ENCODE peak calls at places on chromosomes 7 and 10, in nine cellular contexts. S, U, L, W, H, P, C, T and V are unnamed samples.
A peak's percentile ranks its signal among the peaks of the same experiment; 100 is the strongest.

GRCh38 chr10:121695731-121696464 is 97.7 kb upstream of the FGFR2 start:
- DNase-seq in S (no peak), U (no peak), L (no peak), W (no peak), H (no peak), P (no peak), C (no peak), T (no peak), V (no peak)

GRCh38 chr10:90313548-90314325 is 544.1 kb downstream of the HTR7 start:
- DNase-seq in S (no peak), U (no peak), L (no peak), W (no peak), H (no peak), P (no peak), C (no peak), T (no peak), V (no peak)

GRCh38 chr7:105829681-105830322 is 46.6 kb downstream of the ATXN7L1 start:
- DNase-seq in S (no peak), U (peak; percentile 75), L (no peak), W (no peak), H (no peak), P (no peak), C (no peak), T (no peak), V (no peak)

GRCh38 chr10:68981074-68981473 is 7.5 kb upstream of the KIFBP start:
- DNase-seq in S (no peak), U (peak; percentile 56), L (peak; percentile 19), W (no peak), H (no peak), P (no peak), C (no peak), T (no peak), V (no peak)

GRCh38 chr10:4034907-4035581 is 250.0 kb upstream of the KLF6 start:
- DNase-seq in S (peak; percentile 6), U (peak; percentile 70), L (peak; percentile 42), W (no peak), H (no peak), P (no peak), C (no peak), T (no peak), V (no peak)

GRCh38 chr7:116339564-116339963 is 129.2 kb downstream of the TES start:
- DNase-seq in S (no peak), U (peak; percentile 26), L (peak; percentile 13), W (no peak), H (no peak), P (no peak), C (no peak), T (no peak), V (no peak)

GRCh38 chr10:12135631-12136030 is 6.2 kb downstream of the SEC61A2 start:
- DNase-seq in S (no peak), U (no peak), L (no peak), W (no peak), H (no peak), P (no peak), C (no peak), T (no peak), V (no peak)

GRCh38 chr7:116271161-116271979 is 61.0 kb downstream of the TES start:
- DNase-seq in S (no peak), U (peak; percentile 80), L (peak; percentile 70), W (no peak), H (peak; percentile 71), P (no peak), C (no peak), T (no peak), V (no peak)

GRCh38 chr7:120254845-120255244 is 18.1 kb upstream of the KCND2 start:
- DNase-seq in S (no peak), U (no peak), L (no peak), W (no peak), H (no peak), P (no peak), C (no peak), T (no peak), V (no peak)

GRCh38 chr10:61286695-61287094 is 166.5 kb downstream of the TMEM26 start:
- DNase-seq in S (no peak), U (no peak), L (no peak), W (no peak), H (no peak), P (no peak), C (no peak), T (no peak), V (no peak)

GRCh38 chr7:131293018-131293417 is 34.7 kb upstream of the MKLN1 start:
- DNase-seq in S (no peak), U (peak; percentile 30), L (peak; percentile 28), W (no peak), H (peak; percentile 17), P (no peak), C (no peak), T (peak; percentile 55), V (no peak)

GRCh38 chr10:29033311-29033940 is 255.4 kb upstream of the LYZL1 start:
- DNase-seq in S (no peak), U (no peak), L (no peak), W (no peak), H (no peak), P (no peak), C (no peak), T (no peak), V (no peak)

GRCh38 chr7:43647772-43648643 is 65.1 kb downstream of the STK17A start:
- DNase-seq in S (peak; percentile 50), U (peak; percentile 98), L (peak; percentile 97), W (no peak), H (peak; percentile 100), P (peak; percentile 58), C (no peak), T (peak; percentile 41), V (no peak)

GRCh38 chr10:18333616-18334015 is 193.4 kb downstream of the CACNB2 start:
- DNase-seq in S (no peak), U (peak; percentile 11), L (no peak), W (no peak), H (no peak), P (no peak), C (no peak), T (no peak), V (no peak)

GRCh38 chr7:30797294-30798040 is 26.2 kb downstream of the MINDY4 start:
- DNase-seq in S (no peak), U (no peak), L (peak; percentile 25), W (no peak), H (no peak), P (no peak), C (no peak), T (no peak), V (no peak)

GRCh38 chr7:90579181-90579688 is 16.9 kb upstream of the CDK14 start:
- DNase-seq in S (no peak), U (peak; percentile 74), L (peak; percentile 94), W (no peak), H (peak; percentile 74), P (no peak), C (no peak), T (no peak), V (no peak)

GRCh38 chr7:133585003-133585668 is 332.3 kb downstream of the EXOC4 start:
- DNase-seq in S (no peak), U (no peak), L (no peak), W (no peak), H (no peak), P (no peak), C (no peak), T (no peak), V (no peak)

GRCh38 chr10:33612551-33612950 is 278.1 kb upstream of the NRP1 start:
- DNase-seq in S (no peak), U (peak; percentile 93), L (peak; percentile 81), W (no peak), H (peak; percentile 19), P (no peak), C (no peak), T (no peak), V (no peak)

GRCh38 chr7:142880886-142881505 is 4.5 kb downstream of the TRPV6 start:
- DNase-seq in S (peak; percentile 23), U (peak; percentile 58), L (peak; percentile 44), W (peak; percentile 22), H (no peak), P (no peak), C (peak; percentile 14), T (no peak), V (no peak)
- TF ChIP-seq CTCF in S (peak; percentile 83), U (peak; percentile 92), L (peak; percentile 92), W (peak; percentile 66), H (peak; percentile 86), P (peak; percentile 76), C (peak; percentile 74), T (peak; percentile 68), V (peak; percentile 71)

GRCh38 chr10:126302831-126303230 is 85.4 kb downstream of the ADAM12 start:
- DNase-seq in S (no peak), U (peak; percentile 36), L (peak; percentile 28), W (no peak), H (no peak), P (no peak), C (no peak), T (no peak), V (no peak)
- TF ChIP-seq CTCF in S (no peak), U (peak; percentile 55), L (peak; percentile 26), W (peak; percentile 19), H (peak; percentile 22), P (no peak), C (no peak), T (peak; percentile 40), V (no peak)

DNA sequence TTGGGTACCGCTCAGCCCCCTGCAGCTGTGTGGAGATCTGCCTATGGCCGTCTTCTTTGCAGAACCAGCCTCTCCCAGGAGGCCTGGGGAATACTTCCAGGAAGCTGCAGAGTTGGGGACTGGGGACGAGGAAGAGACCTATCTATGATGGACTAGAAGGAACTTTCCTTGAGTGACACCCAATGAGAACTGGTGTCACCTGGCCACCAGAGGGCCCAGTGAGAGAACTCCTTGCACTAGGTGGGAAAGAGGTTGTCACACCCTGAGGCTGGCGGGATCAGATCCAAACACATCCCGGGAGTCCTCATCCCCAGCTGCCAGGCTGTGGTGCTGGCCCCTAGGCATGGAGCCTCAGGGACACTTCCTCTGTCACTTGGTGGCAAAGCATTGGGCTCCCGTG is 4.9 kb upstream of the GRID2IP start:
- DNase-seq in S (no peak), U (no peak), L (no peak), W (no peak), H (no peak), P (no peak), C (no peak), T (no peak), V (no peak)
- TF ChIP-seq CTCF in S (no peak), U (peak; percentile 9), L (no peak), W (peak; percentile 39), H (no peak), P (no peak), C (no peak), T (no peak), V (no peak)

GRCh38 chr7:113404245-113404644 is 285.9 kb upstream of the SMIM30 start:
- DNase-seq in S (no peak), U (peak; percentile 7), L (no peak), W (no peak), H (no peak), P (no peak), C (no peak), T (no peak), V (no peak)
- TF ChIP-seq CTCF in S (no peak), U (peak; percentile 16), L (no peak), W (peak; percentile 29), H (no peak), P (no peak), C (no peak), T (peak; percentile 51), V (no peak)